ENCODE peak calls at places on chromosomes 2 and 18, in four cellular contexts. O, M, R and P are unnamed samples.

GRCh38 chr2:25276569-25277465 is 64.9 kb downstream of the DNMT3A start:
- DNase-seq in O (no peak), M (peak), R (peak), P (no peak)

GRCh38 chr2:233953106-233953801 is 36.1 kb downstream of the TRPM8 start:
- DNase-seq in R (no peak), O (no peak), M (no peak), P (no peak)

GRCh38 chr2:139652385-139652784 is 872.2 kb upstream of the NXPH2 start:
- DNase-seq in R (no peak), O (no peak), M (no peak), P (no peak)

GRCh38 chr2:235050992-235051351 is 99.2 kb downstream of the SH3BP4 start:
- DNase-seq in O (peak), M (no peak), R (peak), P (peak)

GRCh38 chr18:51110073-51110797 is 80.2 kb downstream of the SMAD4 start:
- DNase-seq in R (peak), M (peak), O (peak), P (no peak)

GRCh38 chr18:12432196-12432595 is 24.5 kb downstream of the PRELID3A start:
- DNase-seq in M (no peak), O (no peak), R (no peak), P (no peak)

GRCh38 chr2:214630402-214631035 is 179.0 kb downstream of the BARD1 start:
- DNase-seq in M (no peak), O (no peak), R (peak), P (no peak)

GRCh38 chr18:65498605-65499004 is 252.2 kb upstream of the CDH7 start:
- DNase-seq in R (no peak), M (no peak), O (no peak), P (no peak)

GRCh38 chr2:27622921-27623384 is 5.9 kb downstream of the CCDC121 start:
- DNase-seq in M (no peak), O (no peak), R (peak), P (peak)

GRCh38 chr2:239819091-239819973 is 205.8 kb downstream of the NDUFA10 start:
- DNase-seq in M (no peak), O (no peak), R (no peak), P (no peak)